ENCODE peak calls at places on chromosome 21, in four cellular contexts. W is AG04450, T is ovary, K is endodermal cell. P is an unnamed sample. For H3K9me3, the result is how much of the 10 kb centered on the place peaks cover.

GRCh38 chr21:44582980-44583799 is 2.8 kb upstream of the KRTAP10-5 start:
- DNase-seq in W (no peak), T (peak), K (no peak), P (no peak)

GRCh38 chr21:31915566-31915965 is 42.7 kb downstream of the HUNK start:
- DNase-seq in W (no peak), T (no peak), K (no peak), P (no peak)

GRCh38 chr21:18522181-18522771 is 118.7 kb upstream of the TMPRSS15 start:
- DNase-seq in W (no peak), T (no peak), K (no peak), P (no peak)

GRCh38 chr21:37759777-37760176 is 156.5 kb downstream of the KCNJ6 start:
- DNase-seq in W (no peak), T (no peak), K (peak), P (no peak)

GRCh38 chr21:38850277-38850951 is 44.7 kb downstream of the ETS2 start:
- DNase-seq in W (no peak), T (no peak), K (no peak), P (peak)

GRCh38 chr21:39258207-39258606 is 55.2 kb downstream of the BRWD1 start:
- DNase-seq in W (no peak), T (no peak), K (no peak), P (no peak)

GRCh38 chr21:38376235-38376634 is 119.4 kb downstream of the KCNJ15 start:
- DNase-seq in W (no peak), T (no peak), K (no peak), P (no peak)

GRCh38 chr21:41762236-41762635 is 4.6 kb downstream of the RIPK4 start:
- DNase-seq in W (no peak), T (no peak), K (peak), P (no peak)

GRCh38 chr21:41573902-41574690 is 66.1 kb upstream of the TMPRSS2 start:
- DNase-seq in W (no peak), T (no peak), K (no peak), P (peak)

DNA sequence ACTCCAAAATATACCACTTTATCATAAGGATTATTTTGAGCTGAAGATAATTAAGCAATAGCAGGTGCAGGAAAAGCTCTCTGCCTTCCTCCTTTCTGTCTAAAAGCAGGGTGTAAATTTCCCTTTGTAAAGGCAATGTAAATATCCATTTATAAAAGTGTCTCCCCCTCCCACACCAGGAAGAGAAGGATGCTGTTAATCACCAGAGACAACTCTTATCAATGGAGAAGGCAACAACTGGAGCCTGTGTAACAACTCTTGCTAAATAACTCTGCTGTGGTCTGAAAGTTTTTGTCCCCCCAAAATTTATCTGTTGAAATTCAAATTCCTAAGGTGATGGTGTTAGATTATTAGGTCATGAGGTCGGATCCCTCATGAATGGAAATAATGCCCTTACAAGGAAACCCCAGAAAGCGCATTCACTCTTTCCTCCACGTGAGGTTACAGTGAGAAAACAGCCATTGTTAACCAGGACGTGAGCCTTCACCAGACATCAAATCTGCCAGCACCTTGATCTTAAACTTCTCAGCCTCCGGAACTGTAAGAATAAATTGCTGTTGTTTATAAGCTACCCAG is 142.0 kb upstream of the CXADR start:
- DNase-seq in W (no peak), T (no peak), K (peak), P (no peak)
- H3K27ac ChIP-seq in W (no peak), T (no peak), K (no peak), P (no peak)

GRCh38 chr21:27277122-27277521 is 310.2 kb upstream of the ADAMTS5 start:
- DNase-seq in W (no peak), T (no peak), K (no peak), P (no peak)
- H3K9me3 ChIP-seq in W (under half), T (under half), K (under half), P (under half)

DNA sequence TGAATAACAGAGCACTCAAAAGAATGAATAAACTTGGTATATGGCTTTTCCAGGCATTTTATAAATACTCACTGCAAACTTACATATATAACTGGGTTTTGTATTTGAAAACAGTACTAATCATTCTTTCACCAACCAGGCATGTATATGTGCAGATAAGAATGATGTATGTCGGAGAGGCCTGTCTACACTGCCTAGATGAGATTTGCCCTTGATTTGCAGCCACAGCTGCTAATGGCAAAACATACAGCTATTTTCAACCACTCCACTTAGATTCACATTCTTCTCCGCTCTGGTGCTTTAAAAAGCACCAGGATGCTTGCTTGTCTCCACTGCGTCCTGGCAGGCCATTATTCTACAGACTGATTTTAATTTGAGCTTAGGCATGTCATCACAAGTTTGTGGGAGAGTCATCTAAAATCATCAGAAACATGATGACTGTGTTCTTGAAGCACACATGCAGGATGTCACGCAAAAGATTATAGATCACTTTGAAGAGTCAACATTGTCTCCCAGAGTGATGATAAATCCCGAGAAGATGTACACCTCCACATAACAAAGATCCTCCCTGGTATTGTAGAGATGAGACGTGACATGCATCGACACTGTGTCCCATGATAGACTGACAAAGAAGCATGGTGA is 119.0 kb upstream of the NRIP1 start:
- DNase-seq in W (no peak), T (no peak), K (no peak), P (no peak)
- H3K27ac ChIP-seq in W (no peak), T (no peak), K (no peak), P (no peak)

DNA sequence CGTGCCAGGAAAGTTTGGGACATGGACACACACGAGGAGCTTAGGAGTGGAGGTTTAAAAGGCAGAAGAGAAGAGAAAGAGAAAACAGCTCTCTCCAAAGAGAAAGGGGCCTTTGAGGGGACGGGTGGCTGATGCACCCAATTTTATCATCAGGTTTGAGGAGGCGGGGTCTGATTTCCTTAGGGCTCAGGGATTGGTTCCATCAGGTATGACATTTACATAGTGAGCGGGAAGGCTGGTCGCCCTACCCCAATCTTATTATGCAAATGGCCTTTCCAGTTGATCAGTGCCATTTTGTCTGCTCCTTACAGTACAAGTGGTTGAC is 749.1 kb upstream of the TPTE start:
- DNase-seq in W (no peak), T (no peak), K (no peak), P (no peak)
- H3K9me3 ChIP-seq in W (half or more), T (under half), K (half or more), P (under half)

GRCh38 chr21:27425574-27425973 is 458.7 kb upstream of the ADAMTS5 start:
- DNase-seq in W (peak), T (no peak), K (peak), P (no peak)

GRCh38 chr21:27424601-27425000 is 457.7 kb upstream of the ADAMTS5 start:
- DNase-seq in W (no peak), T (no peak), K (peak), P (no peak)

GRCh38 chr21:27425172-27425571 is 458.3 kb upstream of the ADAMTS5 start:
- DNase-seq in W (no peak), T (no peak), K (peak), P (no peak)

GRCh38 chr21:27423906-27424595 is 457.2 kb upstream of the ADAMTS5 start:
- DNase-seq in W (peak), T (no peak), K (peak), P (no peak)

DNA sequence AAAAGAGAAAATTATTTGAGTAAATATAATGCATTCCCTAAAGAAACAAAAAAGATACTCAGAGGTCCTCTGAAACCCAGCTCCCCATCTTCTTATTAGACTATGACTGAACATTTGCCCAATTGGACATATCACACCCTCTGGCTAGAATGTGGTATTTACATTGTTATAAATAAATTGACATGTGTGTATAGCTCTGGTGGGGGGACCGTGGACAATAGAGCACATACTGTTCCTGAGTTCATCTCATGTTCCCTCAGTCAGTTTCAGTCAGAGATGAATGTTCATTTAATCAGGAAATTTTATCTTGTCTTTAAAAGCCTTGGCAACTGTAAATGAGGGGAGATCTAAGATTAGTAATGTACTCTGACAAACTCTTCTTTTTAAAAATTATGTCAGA is 459.3 kb upstream of the ADAMTS5 start:
- DNase-seq in W (no peak), T (no peak), K (no peak), P (no peak)
- H3K27ac ChIP-seq in W (no peak), T (no peak), K (no peak), P (no peak)

GRCh38 chr21:35801388-35801787 is 258.9 kb downstream of the SETD4 start:
- DNase-seq in W (no peak), T (no peak), K (no peak), P (no peak)
- H3K9me3 ChIP-seq in W (under half), T (under half), K (under half), P (under half)

GRCh38 chr21:43193088-43193650 is 24.4 kb downstream of the CRYAA start:
- DNase-seq in W (no peak), T (no peak), K (peak), P (no peak)

GRCh38 chr21:43194303-43195130 is 25.7 kb downstream of the CRYAA start:
- DNase-seq in W (no peak), T (no peak), K (peak), P (peak)

GRCh38 chr21:43193651-43194302 is 25.0 kb downstream of the CRYAA start:
- DNase-seq in W (peak), T (no peak), K (peak), P (peak)

GRCh38 chr21:43196789-43197188 is 28.0 kb downstream of the CRYAA start:
- DNase-seq in W (no peak), T (no peak), K (peak), P (peak)

GRCh38 chr21:43195131-43196021 is 26.6 kb downstream of the CRYAA start:
- DNase-seq in W (no peak), T (no peak), K (peak), P (peak)
- H3K27ac ChIP-seq in W (no peak), T (no peak), K (no peak), P (no peak)

GRCh38 chr21:27156666-27157065 is 189.8 kb upstream of the ADAMTS5 start:
- DNase-seq in W (no peak), T (no peak), K (no peak), P (no peak)
- H3K9me3 ChIP-seq in W (under half), T (under half), K (under half), P (under half)

GRCh38 chr21:29260461-29260860 is 38.3 kb upstream of the BACH1 start:
- DNase-seq in W (no peak), T (no peak), K (no peak), P (no peak)
- H3K27ac ChIP-seq in W (no peak), T (no peak), K (no peak), P (no peak)

DNA sequence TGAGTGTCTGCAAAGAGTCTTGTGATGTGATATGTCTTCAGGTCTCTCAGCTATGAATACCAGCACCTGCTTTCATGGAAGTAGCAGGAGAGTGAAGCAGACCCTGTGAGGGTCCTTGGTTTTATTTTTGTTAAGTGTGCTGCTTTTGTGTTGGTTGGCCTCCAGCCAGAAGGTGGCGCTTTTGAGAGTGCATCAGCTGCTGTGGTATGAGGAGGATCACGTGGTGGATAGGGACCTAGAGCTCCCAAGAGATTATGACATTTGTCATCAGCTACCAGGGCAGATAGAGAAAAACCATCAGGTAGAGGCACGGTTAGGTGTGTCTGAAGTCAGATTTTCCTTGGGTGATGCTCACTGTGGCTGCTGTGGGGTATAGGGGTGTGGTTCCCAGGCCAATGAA is 1232.1 kb downstream of the MRPL39 start:
- DNase-seq in W (no peak), T (no peak), K (peak), P (no peak)
- H3K9me3 ChIP-seq in W (under half), T (under half), K (under half), P (under half)

P was measured in colonic mucosa.